ENCODE peak calls at places on chromosomes 11 and 22, in nine cellular contexts. One of them, this sample, is unnamed.

GRCh38 chr11:111629499-111629898 is 27.2 kb downstream of the SIK2 start:
- DNase-seq in endothelial cell of umbilical vein: no peak
- DNase-seq in transverse colon: no peak
- DNase-seq in prostate gland: no peak
- DNase-seq in GM23338: no peak
- DNase-seq in HCT116: no peak
- DNase-seq in GM12878: no peak
- DNase-seq in suprapubic skin: no peak
- DNase-seq in upper lobe of left lung: no peak
- DNase-seq in this sample: no peak

GRCh38 chr22:50191041-50191740 is 5.5 kb downstream of the TRABD start:
- DNase-seq in endothelial cell of umbilical vein: no peak
- DNase-seq in transverse colon: peak; percentile 78
- DNase-seq in prostate gland: no peak
- DNase-seq in GM23338: no peak
- DNase-seq in HCT116: no peak
- DNase-seq in GM12878: peak; percentile 85
- DNase-seq in suprapubic skin: no peak
- DNase-seq in upper lobe of left lung: no peak
- DNase-seq in this sample: peak; percentile 64

GRCh38 chr11:129373489-129373953 is 2.1 kb upstream of the BARX2 start:
- DNase-seq in endothelial cell of umbilical vein: no peak
- DNase-seq in transverse colon: no peak
- DNase-seq in prostate gland: no peak
- DNase-seq in GM23338: peak; percentile 49
- DNase-seq in HCT116: no peak
- DNase-seq in GM12878: no peak
- DNase-seq in suprapubic skin: no peak
- DNase-seq in upper lobe of left lung: no peak
- DNase-seq in this sample: no peak

GRCh38 chr11:112377946-112378345 is 117.3 kb upstream of the PLET1 start:
- DNase-seq in endothelial cell of umbilical vein: no peak
- DNase-seq in transverse colon: no peak
- DNase-seq in prostate gland: no peak
- DNase-seq in GM23338: no peak
- DNase-seq in HCT116: no peak
- DNase-seq in GM12878: no peak
- DNase-seq in suprapubic skin: no peak
- DNase-seq in upper lobe of left lung: no peak
- DNase-seq in this sample: no peak

GRCh38 chr11:130042093-130042591 is 27.6 kb upstream of the APLP2 start:
- DNase-seq in endothelial cell of umbilical vein: peak; percentile 95
- DNase-seq in transverse colon: no peak
- DNase-seq in prostate gland: no peak
- DNase-seq in GM23338: no peak
- DNase-seq in HCT116: no peak
- DNase-seq in GM12878: no peak
- DNase-seq in suprapubic skin: no peak
- DNase-seq in upper lobe of left lung: no peak
- DNase-seq in this sample: no peak

GRCh38 chr11:86610559-86611341 is 61.7 kb downstream of the ME3 start:
- DNase-seq in endothelial cell of umbilical vein: no peak
- DNase-seq in transverse colon: no peak
- DNase-seq in prostate gland: no peak
- DNase-seq in GM23338: no peak
- DNase-seq in HCT116: no peak
- DNase-seq in GM12878: no peak
- DNase-seq in suprapubic skin: no peak
- DNase-seq in upper lobe of left lung: no peak
- DNase-seq in this sample: no peak

GRCh38 chr22:45420539-45420938 is 7.0 kb downstream of the RIBC2 start:
- DNase-seq in endothelial cell of umbilical vein: no peak
- DNase-seq in transverse colon: no peak
- DNase-seq in prostate gland: no peak
- DNase-seq in GM23338: no peak
- DNase-seq in HCT116: no peak
- DNase-seq in GM12878: no peak
- DNase-seq in suprapubic skin: peak; percentile 13
- DNase-seq in upper lobe of left lung: no peak
- DNase-seq in this sample: no peak

GRCh38 chr11:61020706-61021235 is 49.3 kb downstream of the CD6 start:
- DNase-seq in endothelial cell of umbilical vein: no peak
- DNase-seq in transverse colon: no peak
- DNase-seq in prostate gland: no peak
- DNase-seq in GM23338: no peak
- DNase-seq in HCT116: no peak
- DNase-seq in GM12878: no peak
- DNase-seq in suprapubic skin: no peak
- DNase-seq in upper lobe of left lung: no peak
- DNase-seq in this sample: no peak

GRCh38 chr11:76810151-76810853 is 27.1 kb downstream of the TSKU start:
- DNase-seq in endothelial cell of umbilical vein: peak; percentile 66
- DNase-seq in transverse colon: peak; percentile 64
- DNase-seq in prostate gland: no peak
- DNase-seq in GM23338: no peak
- DNase-seq in HCT116: peak; percentile 15
- DNase-seq in GM12878: no peak
- DNase-seq in suprapubic skin: peak; percentile 58
- DNase-seq in upper lobe of left lung: no peak
- DNase-seq in this sample: no peak

GRCh38 chr11:68340784-68341556 is 28.6 kb downstream of the LRP5 start:
- DNase-seq in endothelial cell of umbilical vein: no peak
- DNase-seq in transverse colon: no peak
- DNase-seq in prostate gland: no peak
- DNase-seq in GM23338: no peak
- DNase-seq in HCT116: no peak
- DNase-seq in GM12878: peak; percentile 54
- DNase-seq in suprapubic skin: no peak
- DNase-seq in upper lobe of left lung: no peak
- DNase-seq in this sample: no peak

GRCh38 chr22:42813501-42813900 is 43.6 kb downstream of the ARFGAP3 start:
- DNase-seq in endothelial cell of umbilical vein: no peak
- DNase-seq in transverse colon: no peak
- DNase-seq in prostate gland: no peak
- DNase-seq in GM23338: no peak
- DNase-seq in HCT116: no peak
- DNase-seq in GM12878: no peak
- DNase-seq in suprapubic skin: peak; percentile 59
- DNase-seq in upper lobe of left lung: no peak
- DNase-seq in this sample: no peak

GRCh38 chr11:2423157-2424025 is 20.9 kb downstream of the TRPM5 start:
- DNase-seq in endothelial cell of umbilical vein: no peak
- DNase-seq in transverse colon: no peak
- DNase-seq in prostate gland: no peak
- DNase-seq in GM23338: no peak
- DNase-seq in HCT116: no peak
- DNase-seq in GM12878: no peak
- DNase-seq in suprapubic skin: no peak
- DNase-seq in upper lobe of left lung: peak; percentile 72
- DNase-seq in this sample: no peak

GRCh38 chr11:104003491-104003890 is 32.9 kb upstream of the DDI1 start:
- DNase-seq in endothelial cell of umbilical vein: no peak
- DNase-seq in transverse colon: no peak
- DNase-seq in prostate gland: no peak
- DNase-seq in GM23338: no peak
- DNase-seq in HCT116: no peak
- DNase-seq in GM12878: no peak
- DNase-seq in suprapubic skin: no peak
- DNase-seq in upper lobe of left lung: no peak
- DNase-seq in this sample: no peak

GRCh38 chr11:104011031-104011430 is 25.4 kb upstream of the DDI1 start:
- DNase-seq in endothelial cell of umbilical vein: no peak
- DNase-seq in transverse colon: no peak
- DNase-seq in prostate gland: no peak
- DNase-seq in GM23338: no peak
- DNase-seq in HCT116: no peak
- DNase-seq in GM12878: no peak
- DNase-seq in suprapubic skin: no peak
- DNase-seq in upper lobe of left lung: no peak
- DNase-seq in this sample: no peak

GRCh38 chr11:104000798-104001197 is 35.6 kb upstream of the DDI1 start:
- DNase-seq in endothelial cell of umbilical vein: no peak
- DNase-seq in transverse colon: no peak
- DNase-seq in prostate gland: no peak
- DNase-seq in GM23338: no peak
- DNase-seq in HCT116: no peak
- DNase-seq in GM12878: no peak
- DNase-seq in suprapubic skin: no peak
- DNase-seq in upper lobe of left lung: no peak
- DNase-seq in this sample: no peak

GRCh38 chr11:104001474-104001873 is 35.0 kb upstream of the DDI1 start:
- DNase-seq in endothelial cell of umbilical vein: no peak
- DNase-seq in transverse colon: no peak
- DNase-seq in prostate gland: no peak
- DNase-seq in GM23338: no peak
- DNase-seq in HCT116: no peak
- DNase-seq in GM12878: no peak
- DNase-seq in suprapubic skin: no peak
- DNase-seq in upper lobe of left lung: no peak
- DNase-seq in this sample: no peak

GRCh38 chr11:104005234-104005855 is 31.1 kb upstream of the DDI1 start:
- DNase-seq in endothelial cell of umbilical vein: no peak
- DNase-seq in transverse colon: no peak
- DNase-seq in prostate gland: no peak
- DNase-seq in GM23338: no peak
- DNase-seq in HCT116: no peak
- DNase-seq in GM12878: no peak
- DNase-seq in suprapubic skin: no peak
- DNase-seq in upper lobe of left lung: no peak
- DNase-seq in this sample: no peak
- TF ChIP-seq POLR2AphosphoS5 in endothelial cell of umbilical vein: no peak
- TF ChIP-seq POLR2AphosphoS5 in transverse colon: no peak
- TF ChIP-seq POLR2AphosphoS5 in prostate gland: no peak
- TF ChIP-seq POLR2AphosphoS5 in GM23338: no peak
- TF ChIP-seq POLR2AphosphoS5 in HCT116: no peak
- TF ChIP-seq POLR2AphosphoS5 in GM12878: no peak
- TF ChIP-seq POLR2AphosphoS5 in suprapubic skin: no peak
- TF ChIP-seq POLR2AphosphoS5 in upper lobe of left lung: no peak
- TF ChIP-seq POLR2AphosphoS5 in this sample: no peak

DNA sequence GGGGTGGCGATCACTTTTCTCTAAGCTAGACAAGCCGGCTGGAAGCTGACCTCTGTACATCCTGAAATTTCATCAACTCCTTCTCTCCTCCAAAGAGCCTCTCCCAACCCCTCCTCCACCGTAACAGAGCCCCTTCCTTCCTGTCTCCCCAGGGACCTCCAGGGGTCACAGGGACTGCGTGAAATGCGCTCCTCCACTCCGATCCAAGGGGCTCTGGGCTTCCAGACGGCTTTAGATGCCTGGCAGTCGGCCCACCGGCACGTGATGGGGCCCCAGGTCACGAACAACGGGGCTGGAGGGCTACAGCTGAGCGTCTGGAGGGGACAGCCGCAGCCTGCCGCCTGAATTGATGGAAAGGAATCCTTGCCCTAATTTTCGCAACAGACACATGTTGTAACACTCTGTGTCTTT is 264.1 kb downstream of the MN1 start:
- DNase-seq in endothelial cell of umbilical vein: peak; percentile 48
- DNase-seq in transverse colon: peak; percentile 15
- DNase-seq in prostate gland: no peak
- DNase-seq in GM23338: no peak
- DNase-seq in HCT116: no peak
- DNase-seq in GM12878: no peak
- DNase-seq in suprapubic skin: no peak
- DNase-seq in upper lobe of left lung: peak; percentile 74
- DNase-seq in this sample: no peak
- TF ChIP-seq POLR2AphosphoS5 in endothelial cell of umbilical vein: no peak
- TF ChIP-seq POLR2AphosphoS5 in transverse colon: no peak
- TF ChIP-seq POLR2AphosphoS5 in prostate gland: no peak
- TF ChIP-seq POLR2AphosphoS5 in GM23338: no peak
- TF ChIP-seq POLR2AphosphoS5 in HCT116: no peak
- TF ChIP-seq POLR2AphosphoS5 in GM12878: no peak
- TF ChIP-seq POLR2AphosphoS5 in suprapubic skin: no peak
- TF ChIP-seq POLR2AphosphoS5 in upper lobe of left lung: no peak
- TF ChIP-seq POLR2AphosphoS5 in this sample: no peak

DNA sequence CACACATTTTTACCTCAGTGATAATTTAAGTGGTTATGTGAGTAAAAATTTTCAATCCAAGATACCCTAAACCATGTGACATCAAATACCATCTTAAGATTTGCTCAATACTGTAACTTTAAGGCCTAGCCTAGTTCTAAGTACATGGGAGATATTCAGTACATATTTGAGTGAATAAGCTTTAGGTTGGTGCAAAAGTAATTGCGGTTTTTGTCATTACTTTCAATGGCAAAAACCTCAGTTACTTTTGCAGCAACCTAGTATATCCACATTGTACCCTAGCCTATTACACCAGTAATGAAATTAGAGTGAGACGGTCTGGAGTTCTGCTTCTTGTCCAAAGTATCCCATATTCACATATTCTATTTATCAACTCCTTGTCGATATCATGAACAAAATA is 700.1 kb downstream of the LRRC4C start:
- DNase-seq in endothelial cell of umbilical vein: no peak
- DNase-seq in transverse colon: no peak
- DNase-seq in prostate gland: no peak
- DNase-seq in GM23338: no peak
- DNase-seq in HCT116: no peak
- DNase-seq in GM12878: no peak
- DNase-seq in suprapubic skin: no peak
- DNase-seq in upper lobe of left lung: no peak
- DNase-seq in this sample: no peak
- TF ChIP-seq POLR2AphosphoS5 in endothelial cell of umbilical vein: no peak
- TF ChIP-seq POLR2AphosphoS5 in transverse colon: no peak
- TF ChIP-seq POLR2AphosphoS5 in prostate gland: no peak
- TF ChIP-seq POLR2AphosphoS5 in GM23338: no peak
- TF ChIP-seq POLR2AphosphoS5 in HCT116: no peak
- TF ChIP-seq POLR2AphosphoS5 in GM12878: no peak
- TF ChIP-seq POLR2AphosphoS5 in suprapubic skin: no peak
- TF ChIP-seq POLR2AphosphoS5 in upper lobe of left lung: no peak
- TF ChIP-seq POLR2AphosphoS5 in this sample: no peak

DNA sequence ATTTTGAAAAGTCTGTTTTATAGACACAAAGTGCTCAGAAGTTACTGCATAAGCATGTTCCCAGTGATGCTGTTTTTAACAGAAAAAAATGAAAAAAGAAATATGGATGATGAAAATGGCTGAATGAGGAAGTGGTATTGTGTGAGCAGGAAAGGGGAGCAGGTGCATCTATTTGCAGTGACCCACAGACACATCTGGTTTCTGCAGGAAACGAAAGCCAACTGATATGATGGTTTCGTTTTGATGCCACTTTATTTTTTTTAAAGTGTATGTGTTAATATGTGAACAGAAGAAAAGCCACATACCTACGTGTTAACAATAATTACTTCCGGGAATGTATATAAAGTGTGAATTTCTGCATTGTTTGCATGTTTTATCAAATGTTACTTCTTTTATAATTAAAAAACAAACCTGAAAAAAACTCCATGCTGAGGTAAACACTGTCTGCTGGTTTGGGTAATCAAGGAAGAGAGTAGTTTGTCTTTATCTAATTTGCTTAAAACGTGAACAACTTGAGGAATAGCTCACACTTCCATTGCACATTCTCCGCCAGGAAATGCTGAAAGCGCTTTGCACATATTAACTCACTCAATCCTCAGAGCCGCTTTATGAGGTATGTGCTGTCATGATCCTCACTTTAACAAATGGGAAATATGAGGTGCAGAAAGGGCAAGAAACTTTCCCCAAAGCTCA is 1335.9 kb downstream of the TBC1D22A start:
- DNase-seq in endothelial cell of umbilical vein: no peak
- DNase-seq in transverse colon: no peak
- DNase-seq in prostate gland: no peak
- DNase-seq in GM23338: no peak
- DNase-seq in HCT116: no peak
- DNase-seq in GM12878: peak; percentile 93
- DNase-seq in suprapubic skin: no peak
- DNase-seq in upper lobe of left lung: no peak
- DNase-seq in this sample: peak; percentile 59
- TF ChIP-seq POLR2AphosphoS5 in endothelial cell of umbilical vein: no peak
- TF ChIP-seq POLR2AphosphoS5 in transverse colon: no peak
- TF ChIP-seq POLR2AphosphoS5 in prostate gland: no peak
- TF ChIP-seq POLR2AphosphoS5 in GM23338: no peak
- TF ChIP-seq POLR2AphosphoS5 in HCT116: no peak
- TF ChIP-seq POLR2AphosphoS5 in GM12878: no peak
- TF ChIP-seq POLR2AphosphoS5 in suprapubic skin: no peak
- TF ChIP-seq POLR2AphosphoS5 in upper lobe of left lung: no peak
- TF ChIP-seq POLR2AphosphoS5 in this sample: no peak

This sample was measured in GM12892.